ENCODE peak calls at places on chromosomes 4 and X, in ten cellular contexts. F is sigmoid colon; G is body of pancreas; K is thyroid gland; M is psoas muscle; J is CD8-positive, alpha-beta T cell; W is H1; I is heart left ventricle; L is A549; C is vagina. U is an unnamed sample.

GRCh38 chr4:140037353-140038030 is 116.5 kb downstream of the MAML3 start:
- DNase-seq in F (no peak), G (no peak), K (no peak), M (no peak), J (no peak), W (no peak), I (no peak), L (peak), C (no peak), U (no peak)

GRCh38 chr4:120839974-120840751 is 82.4 kb downstream of the PRDM5 start:
- DNase-seq in F (peak), G (no peak), K (no peak), M (peak), J (no peak), W (no peak), I (no peak), L (no peak), C (no peak), U (no peak)

GRCh38 chr4:87025614-87026041 is 90.8 kb downstream of the AFF1 start:
- DNase-seq in F (no peak), G (no peak), K (no peak), M (no peak), J (no peak), W (no peak), I (no peak), L (no peak), C (no peak), U (no peak)

GRCh38 chr4:153651041-153651960 is 32.8 kb upstream of the TLR2 start:
- DNase-seq in F (peak), G (peak), K (peak), M (no peak), J (peak), W (no peak), I (peak), L (no peak), C (no peak), U (no peak)

GRCh38 chr4:118904935-118905334 is 16.3 kb downstream of the SYNPO2 start:
- DNase-seq in F (no peak), G (peak), K (no peak), M (no peak), J (no peak), W (no peak), I (no peak), L (no peak), C (no peak), U (no peak)

GRCh38 chr4:81084029-81084428 is 53.5 kb downstream of the BMP3 start:
- DNase-seq in F (no peak), G (no peak), K (no peak), M (no peak), J (no peak), W (no peak), I (no peak), L (no peak), C (no peak), U (no peak)

GRCh38 chrX:84469226-84469625 is 33.0 kb downstream of the HDX start:
- DNase-seq in F (no peak), G (no peak), K (no peak), M (no peak), J (no peak), W (no peak), I (no peak), L (no peak), C (no peak), U (no peak)

GRCh38 chrX:48590203-48591103 is 6.8 kb upstream of the WDR13 start:
- DNase-seq in F (no peak), G (no peak), K (no peak), M (no peak), J (no peak), W (no peak), I (no peak), L (no peak), C (no peak), U (no peak)

GRCh38 chrX:20267924-20268701 is 1.4 kb upstream of the RPS6KA3 start:
- DNase-seq in F (peak), G (peak), K (peak), M (peak), J (peak), W (no peak), I (peak), L (no peak), C (no peak), U (peak)

GRCh38 chr4:6263541-6264540 is 5.8 kb upstream of the WFS1 start:
- DNase-seq in F (no peak), G (peak), K (peak), M (no peak), J (no peak), W (no peak), I (peak), L (no peak), C (no peak), U (no peak)

GRCh38 chr4:726235-726787 is 20.7 kb downstream of the PCGF3 start:
- DNase-seq in F (no peak), G (no peak), K (no peak), M (no peak), J (no peak), W (no peak), I (no peak), L (no peak), C (no peak), U (no peak)

GRCh38 chrX:53395605-53396298 is 26.7 kb downstream of the SMC1A start:
- DNase-seq in F (no peak), G (no peak), K (no peak), M (no peak), J (no peak), W (no peak), I (no peak), L (no peak), C (no peak), U (no peak)

GRCh38 chr4:35465096-35465495 is 779.2 kb downstream of the ARAP2 start:
- DNase-seq in F (no peak), G (no peak), K (no peak), M (no peak), J (no peak), W (no peak), I (no peak), L (no peak), C (no peak), U (no peak)

GRCh38 chr4:886244-886643 is 45.9 kb downstream of the GAK start:
- DNase-seq in F (no peak), G (no peak), K (no peak), M (no peak), J (no peak), W (no peak), I (peak), L (no peak), C (no peak), U (no peak)

GRCh38 chr4:140054861-140055260 is 99.1 kb downstream of the MAML3 start:
- DNase-seq in F (no peak), G (no peak), K (no peak), M (no peak), J (no peak), W (no peak), I (no peak), L (no peak), C (no peak), U (no peak)

GRCh38 chr4:119050501-119051090 is 85.0 kb upstream of the MYOZ2 start:
- DNase-seq in F (no peak), G (no peak), K (no peak), M (no peak), J (no peak), W (no peak), I (no peak), L (no peak), C (no peak), U (no peak)

GRCh38 chr4:137454767-137455166 is 77.5 kb downstream of the PCDH18 start:
- DNase-seq in F (no peak), G (no peak), K (no peak), M (no peak), J (no peak), W (no peak), I (no peak), L (no peak), C (no peak), U (no peak)

GRCh38 chrX:97021680-97022079 is 138.0 kb downstream of the RPA4 start:
- DNase-seq in F (no peak), G (no peak), K (no peak), M (no peak), J (no peak), W (no peak), I (no peak), L (no peak), C (no peak), U (no peak)

GRCh38 chr4:164154416-164154815 is 599.5 kb upstream of the SMIM31 start:
- DNase-seq in F (no peak), G (no peak), K (no peak), M (no peak), J (no peak), W (no peak), I (no peak), L (no peak), C (no peak), U (no peak)

GRCh38 chr4:155207534-155208257 is 740 bp upstream of the NPY2R start:
- DNase-seq in F (no peak), G (peak), K (no peak), M (peak), J (no peak), W (peak), I (no peak), L (peak), C (no peak), U (no peak)

GRCh38 chrX:103175944-103176753 is 38.8 kb upstream of the BEX4 start:
- DNase-seq in F (peak), G (peak), K (peak), M (peak), J (peak), W (no peak), I (peak), L (peak), C (no peak), U (no peak)

GRCh38 chrX:24498975-24499374 is 33.9 kb downstream of the PDK3 start:
- DNase-seq in F (no peak), G (no peak), K (no peak), M (no peak), J (no peak), W (no peak), I (no peak), L (peak), C (no peak), U (no peak)

GRCh38 chr4:186761281-186761897 is 37.7 kb upstream of the FAT1 start:
- DNase-seq in F (no peak), G (no peak), K (no peak), M (no peak), J (no peak), W (no peak), I (no peak), L (no peak), C (no peak), U (no peak)

GRCh38 chr4:89283226-89283974 is 24.2 kb downstream of the GPRIN3 start:
- DNase-seq in F (no peak), G (peak), K (no peak), M (no peak), J (peak), W (no peak), I (no peak), L (no peak), C (no peak), U (no peak)

GRCh38 chr4:74415602-74416300 is 29.2 kb upstream of the AREG start:
- DNase-seq in F (no peak), G (no peak), K (no peak), M (no peak), J (no peak), W (no peak), I (no peak), L (no peak), C (no peak), U (no peak)

GRCh38 chrX:153878969-153879653 is 6.9 kb downstream of the L1CAM start:
- DNase-seq in F (no peak), G (no peak), K (no peak), M (peak), J (peak), W (no peak), I (no peak), L (no peak), C (no peak), U (no peak)

GRCh38 chrX:50606300-50606950 is 135.8 kb upstream of the DGKK start:
- DNase-seq in F (no peak), G (no peak), K (no peak), M (no peak), J (no peak), W (no peak), I (no peak), L (no peak), C (no peak), U (no peak)

GRCh38 chr4:124890522-124890921 is 178.0 kb upstream of the ANKRD50 start:
- DNase-seq in F (no peak), G (no peak), K (no peak), M (no peak), J (no peak), W (no peak), I (no peak), L (no peak), C (no peak), U (no peak)

GRCh38 chrX:16212024-16212423 is 44.7 kb downstream of the MAGEB17 start:
- DNase-seq in F (no peak), G (peak), K (no peak), M (no peak), J (no peak), W (no peak), I (no peak), L (no peak), C (no peak), U (no peak)

GRCh38 chrX:3663576-3664290 is 49.7 kb downstream of the PRKX start:
- DNase-seq in F (no peak), G (peak), K (no peak), M (peak), J (no peak), W (no peak), I (peak), L (no peak), C (no peak), U (no peak)

GRCh38 chrX:22135171-22135711 is 103.1 kb downstream of the PHEX start:
- DNase-seq in F (no peak), G (peak), K (peak), M (no peak), J (no peak), W (no peak), I (no peak), L (no peak), C (no peak), U (no peak)

GRCh38 chr4:85420831-85421230 is 54.1 kb upstream of the ARHGAP24 start:
- DNase-seq in F (no peak), G (no peak), K (no peak), M (no peak), J (no peak), W (no peak), I (no peak), L (no peak), C (no peak), U (no peak)

GRCh38 chrX:37350034-37350365 is 836 bp downstream of the PRRG1 start:
- DNase-seq in F (no peak), G (peak), K (peak), M (no peak), J (no peak), W (no peak), I (peak), L (peak), C (no peak), U (no peak)

GRCh38 chr4:1122501-1122900 is 9.1 kb upstream of the RNF212 start:
- DNase-seq in F (no peak), G (no peak), K (no peak), M (no peak), J (no peak), W (no peak), I (no peak), L (no peak), C (no peak), U (no peak)

DNA sequence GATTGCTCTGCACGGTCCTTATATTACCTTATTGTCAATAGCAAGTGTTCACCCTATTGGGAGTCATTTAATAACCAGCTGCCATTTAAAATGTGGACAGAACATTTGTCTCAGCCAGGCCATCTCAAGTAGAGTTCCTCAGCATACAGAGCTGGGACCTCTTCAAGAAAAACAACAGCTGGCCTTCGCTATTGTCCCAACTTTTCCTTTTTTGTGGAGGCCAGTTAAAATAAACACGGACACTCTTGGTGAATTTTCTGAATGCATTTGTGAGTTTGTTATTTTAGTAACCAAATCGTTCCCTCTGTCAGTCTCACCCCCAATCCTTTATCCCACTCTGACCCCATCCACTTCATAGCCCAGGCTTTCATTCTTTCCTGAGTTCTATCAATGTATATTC is 395.4 kb upstream of the PITX2 start:
- DNase-seq in F (no peak), G (no peak), K (no peak), M (no peak), J (no peak), W (no peak), I (no peak), L (no peak), C (no peak), U (no peak)
- H3K27ac ChIP-seq in F (no peak), G (no peak), K (no peak), M (no peak), J (no peak), W (no peak), I (no peak), L (no peak), C (no peak), U (no peak)

DNA sequence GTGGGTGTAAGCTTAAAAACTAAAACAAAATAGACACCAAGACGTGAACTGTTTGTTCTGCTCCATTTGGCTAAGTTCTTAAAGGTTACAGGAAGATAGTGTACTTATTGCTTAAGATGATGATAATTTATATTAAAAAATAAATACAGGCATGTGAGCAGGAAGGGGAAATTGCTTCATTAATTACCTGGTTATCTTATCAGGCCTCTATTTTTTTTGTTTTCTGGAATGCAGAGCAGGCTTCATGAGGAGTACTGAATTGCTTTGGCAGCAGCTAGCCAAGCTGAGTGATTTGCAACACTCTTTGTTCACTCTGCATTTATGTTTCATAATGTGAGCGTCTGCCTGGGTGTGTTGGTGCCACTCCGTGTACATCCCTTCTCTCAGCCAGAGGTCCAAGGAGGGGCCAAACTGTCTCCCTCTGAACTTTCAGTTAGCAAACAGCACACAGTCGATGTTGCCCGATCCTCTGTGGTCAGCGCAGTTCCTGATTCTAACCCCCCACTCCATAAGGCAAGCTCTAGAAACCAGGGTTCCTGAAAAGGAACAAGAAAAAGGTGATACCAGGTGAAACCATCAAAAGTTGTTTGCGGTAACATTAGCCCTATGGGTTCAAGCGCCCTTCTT is 348.2 kb downstream of the SPRY1 start:
- DNase-seq in F (peak), G (peak), K (peak), M (peak), J (no peak), W (no peak), I (peak), L (no peak), C (no peak), U (no peak)
- H3K4me3 ChIP-seq in F (no peak), G (no peak), K (no peak), M (peak), J (no peak), W (no peak), I (no peak), L (no peak), C (no peak), U (no peak)

GRCh38 chr4:179872751-179873150 is 2370.5 kb upstream of the TENM3 start:
- DNase-seq in F (no peak), G (no peak), K (no peak), M (no peak), J (no peak), W (no peak), I (no peak), L (no peak), C (no peak), U (no peak)

GRCh38 chr4:179871726-179872125 is 2371.5 kb upstream of the TENM3 start:
- DNase-seq in F (no peak), G (no peak), K (no peak), M (no peak), J (no peak), W (no peak), I (no peak), L (no peak), C (no peak), U (no peak)

DNA sequence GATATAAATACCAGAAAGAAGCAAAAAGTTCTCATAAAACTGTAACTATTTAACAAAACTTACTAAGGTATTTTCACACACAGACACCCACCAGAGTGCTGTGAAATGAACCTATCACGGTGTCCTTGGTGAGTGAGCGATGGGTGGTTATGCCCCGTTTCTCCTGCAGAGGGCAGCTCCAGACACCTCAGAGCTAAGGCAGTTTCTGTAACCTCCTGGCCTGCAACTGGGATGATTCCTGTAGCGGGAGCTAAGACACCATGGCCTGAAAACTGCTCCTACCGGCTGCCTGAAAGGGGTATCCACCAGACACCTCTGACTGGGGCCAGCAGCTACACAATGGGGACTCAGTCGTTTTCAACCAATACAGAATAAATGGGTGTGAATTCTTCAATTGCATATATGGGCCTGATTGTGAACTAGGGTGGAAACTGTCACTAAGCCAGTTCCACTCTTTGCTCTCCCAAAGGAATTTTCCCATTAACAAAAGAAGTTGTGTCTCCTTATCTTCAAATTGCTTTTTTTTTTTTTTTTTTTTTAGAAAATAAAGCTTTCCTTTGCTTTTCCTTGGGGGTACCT is 2375.8 kb upstream of the TENM3 start:
- DNase-seq in F (no peak), G (peak), K (peak), M (no peak), J (no peak), W (peak), I (no peak), L (peak), C (no peak), U (no peak)
- TF ChIP-seq CTCF in F (no peak), G (peak), K (peak), M (no peak), J (no peak), W (peak), I (no peak), L (peak), C (no peak), U (peak)

GRCh38 chrX:71215335-71215912 is 7.6 kb upstream of the GJB1 start:
- DNase-seq in F (no peak), G (peak), K (peak), M (no peak), J (no peak), W (no peak), I (no peak), L (no peak), C (no peak), U (no peak)

GRCh38 chrX:71217298-71217697 is 5.7 kb upstream of the GJB1 start:
- DNase-seq in F (no peak), G (no peak), K (peak), M (no peak), J (no peak), W (no peak), I (no peak), L (no peak), C (no peak), U (no peak)

GRCh38 chrX:71214152-71214551 is 8.9 kb upstream of the GJB1 start:
- DNase-seq in F (no peak), G (peak), K (no peak), M (no peak), J (no peak), W (no peak), I (no peak), L (no peak), C (no peak), U (no peak)

GRCh38 chrX:71214604-71215334 is 8.3 kb upstream of the GJB1 start:
- DNase-seq in F (no peak), G (peak), K (no peak), M (no peak), J (no peak), W (no peak), I (no peak), L (no peak), C (no peak), U (no peak)

DNA sequence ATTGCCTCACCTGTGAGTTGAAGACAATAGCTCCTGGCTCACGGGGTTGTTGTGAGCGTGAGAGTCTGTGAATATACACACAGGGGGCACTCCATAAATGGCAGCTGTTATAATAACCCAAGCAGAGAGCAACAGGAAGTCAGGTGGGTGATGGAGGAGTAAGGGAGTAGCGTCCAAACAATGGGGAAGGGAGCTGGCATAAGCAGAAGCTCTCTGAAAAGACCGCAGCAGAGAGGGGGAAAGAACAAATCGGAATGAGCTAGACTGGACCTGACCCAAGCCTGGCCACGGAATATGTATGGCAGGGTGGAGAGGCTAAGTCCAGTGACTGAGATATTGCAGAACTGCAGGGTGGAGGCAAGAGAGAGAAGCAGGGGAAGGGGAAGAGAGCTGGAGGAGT is 6.6 kb upstream of the GJB1 start:
- DNase-seq in F (no peak), G (peak), K (peak), M (no peak), J (no peak), W (no peak), I (no peak), L (no peak), C (no peak), U (no peak)
- H3K27ac ChIP-seq in F (no peak), G (peak), K (no peak), M (no peak), J (no peak), W (no peak), I (no peak), L (no peak), C (no peak), U (no peak)